ENCODE peak calls at places on chromosomes 2 and 18, in four cellular contexts. J is uterus, V is ovary, C is cardiac muscle cell. E is an unnamed sample. For H3K4me1, the result is how much of the 10 kb centered on the place peaks cover.

GRCh38 chr2:184562532-184562931 is 35.8 kb upstream of the ZNF804A start:
- DNase-seq in J (no peak), C (no peak), V (no peak), E (no peak)

GRCh38 chr2:209526541-209526940 is 102.7 kb downstream of the MAP2 start:
- DNase-seq in J (no peak), V (no peak), C (no peak), E (no peak)

GRCh38 chr2:96509114-96509846 is 4.1 kb upstream of the NEURL3 start:
- DNase-seq in C (peak), J (peak), V (peak), E (peak)

GRCh38 chr18:42644729-42645131 is 470.8 kb downstream of the RIT2 start:
- DNase-seq in V (no peak), C (no peak), J (no peak), E (no peak)

GRCh38 chr2:227280895-227281294 is 44.2 kb upstream of the MFF start:
- DNase-seq in V (no peak), C (peak), J (no peak), E (no peak)

GRCh38 chr2:29519996-29520395 is 401.4 kb downstream of the ALK start:
- DNase-seq in J (no peak), C (no peak), V (no peak), E (no peak)

GRCh38 chr2:66457545-66457944 is 22.6 kb downstream of the MEIS1 start:
- DNase-seq in J (no peak), C (peak), V (no peak), E (no peak)

GRCh38 chr2:220440731-220441130 is 813.3 kb downstream of the SLC4A3 start:
- DNase-seq in J (no peak), V (no peak), C (no peak), E (no peak)

GRCh38 chr2:190847504-190848201 is 33.0 kb upstream of the GLS start:
- DNase-seq in J (no peak), V (no peak), C (no peak), E (no peak)

GRCh38 chr18:79523221-79523737 is 127.5 kb downstream of the NFATC1 start:
- DNase-seq in J (no peak), V (no peak), C (no peak), E (no peak)

GRCh38 chr2:57881998-57882884 is 164.4 kb upstream of the VRK2 start:
- DNase-seq in C (no peak), J (no peak), V (no peak), E (no peak)

GRCh38 chr18:62741118-62741566 is 25.8 kb downstream of the PHLPP1 start:
- DNase-seq in V (no peak), C (no peak), J (no peak), E (no peak)

GRCh38 chr2:204705243-204705971 is 160.1 kb downstream of the PARD3B start:
- DNase-seq in V (no peak), J (no peak), C (peak), E (no peak)

GRCh38 chr2:3487028-3487425 is 32.3 kb downstream of the ADI1 start:
- DNase-seq in J (no peak), C (no peak), V (no peak), E (peak)

GRCh38 chr2:216233281-216233995 is 124.3 kb downstream of the XRCC5 start:
- DNase-seq in V (no peak), C (no peak), J (no peak), E (no peak)

GRCh38 chr2:69053416-69053965 is 40.5 kb downstream of the ANTXR1 start:
- DNase-seq in V (no peak), C (no peak), J (no peak), E (no peak)

GRCh38 chr2:163734911-163735691 is 707 bp downstream of the FIGN start:
- DNase-seq in J (no peak), V (no peak), C (peak), E (no peak)

GRCh38 chr2:99881901-99882591 is 260.3 kb downstream of the AFF3 start:
- DNase-seq in V (no peak), J (peak), C (peak), E (no peak)

GRCh38 chr2:102251042-102251848 is 60.1 kb upstream of the IL1RL1 start:
- DNase-seq in J (peak), V (peak), C (peak), E (peak)

GRCh38 chr18:67132919-67133318 is 383.6 kb downstream of the DSEL start:
- DNase-seq in V (no peak), C (no peak), J (no peak), E (no peak)

GRCh38 chr2:97997774-97998392 is 2.1 kb upstream of the TMEM131 start:
- DNase-seq in C (no peak), V (no peak), J (no peak), E (no peak)

GRCh38 chr2:229634574-229635185 is 79.7 kb downstream of the DNER start:
- DNase-seq in J (no peak), V (no peak), C (no peak), E (no peak)

GRCh38 chr2:127545796-127546195 is 10.3 kb downstream of the MYO7B start:
- DNase-seq in V (no peak), C (no peak), J (no peak), E (no peak)

GRCh38 chr2:201228912-201229290 is 31.4 kb upstream of the CASP8 start:
- DNase-seq in J (no peak), V (no peak), C (no peak), E (no peak)

GRCh38 chr2:169819106-169819505 is 5.6 kb downstream of the METTL5 start:
- DNase-seq in C (no peak), V (no peak), J (no peak), E (no peak)

GRCh38 chr2:187150667-187151066 is 297.4 kb downstream of the CALCRL start:
- DNase-seq in V (no peak), J (no peak), C (no peak), E (no peak)

GRCh38 chr2:219609149-219609750 is 11.6 kb downstream of the STK11IP start:
- DNase-seq in J (no peak), V (peak), C (no peak), E (no peak)

GRCh38 chr18:8424917-8425725 is 184.1 kb upstream of the RAB12 start:
- DNase-seq in C (no peak), J (no peak), V (no peak), E (no peak)

GRCh38 chr18:48186084-48186798 is 222.9 kb downstream of the ZBTB7C start:
- DNase-seq in C (peak), V (no peak), J (peak), E (no peak)

GRCh38 chr2:235494716-235495372 is 1.0 kb downstream of the AGAP1 start:
- DNase-seq in J (peak), C (peak), V (peak), E (peak)

GRCh38 chr2:64644240-64645013 is 9.3 kb downstream of the SERTAD2 start:
- DNase-seq in C (peak), V (peak), J (peak), E (peak)

GRCh38 chr18:31581498-31582197 is 10.0 kb upstream of the TTR start:
- DNase-seq in C (no peak), J (no peak), V (no peak), E (no peak)

GRCh38 chr2:85318222-85319182 is 9.3 kb downstream of the TGOLN2 start:
- DNase-seq in J (no peak), V (no peak), C (peak), E (no peak)

DNA sequence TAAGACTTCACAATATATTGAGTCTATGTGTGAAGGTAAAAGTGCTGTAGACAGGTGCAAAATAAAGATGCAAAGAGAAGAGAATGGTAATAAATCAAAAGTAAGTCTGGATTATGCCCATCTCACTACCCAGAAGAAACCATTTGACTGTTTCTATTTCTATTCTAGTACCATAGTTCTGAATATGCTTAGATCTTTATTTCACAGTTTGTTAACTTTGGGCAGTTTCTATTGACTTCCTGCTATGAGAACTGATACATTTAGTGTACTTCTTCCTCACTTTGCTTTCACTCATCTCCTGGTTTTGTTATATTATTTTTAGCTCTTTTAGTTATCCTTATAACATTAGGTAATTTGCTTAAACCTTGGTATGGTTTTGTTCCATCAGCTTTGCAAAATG is 94.9 kb downstream of the HS1BP3 start:
- DNase-seq in C (no peak), J (no peak), V (no peak), E (no peak)
- H3K4me1 ChIP-seq in C (under half), J (under half), V (under half), E (under half)

GRCh38 chr2:73113634-73113958 is 848 bp upstream of the RAB11FIP5 start:
- DNase-seq in C (no peak), V (no peak), J (no peak), E (no peak)
- H3K27ac ChIP-seq in C (no peak), V (peak), J (peak), E (peak)

DNA sequence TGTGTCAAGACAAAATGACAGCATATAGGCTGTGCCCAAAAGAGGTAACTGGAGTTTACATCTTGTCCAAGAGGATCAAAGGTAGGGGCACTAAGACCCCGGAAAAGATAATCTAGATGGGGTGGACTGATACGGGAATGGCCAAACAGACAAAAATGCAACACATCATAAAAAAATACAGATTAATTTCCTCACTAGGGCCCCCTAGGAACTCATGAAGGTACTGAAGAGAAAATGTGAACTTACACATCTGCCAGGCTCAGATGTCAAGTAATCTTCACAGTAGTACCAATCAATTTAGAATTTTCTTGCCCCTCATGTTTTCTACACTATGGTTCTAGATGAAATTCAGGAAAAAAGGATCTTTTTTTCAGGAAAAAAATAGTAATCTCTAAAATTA is 115.6 kb upstream of the REG3A start:
- DNase-seq in V (no peak), C (no peak), J (no peak), E (no peak)
- TF ChIP-seq CTCF in V (no peak), C (no peak), J (no peak), E (no peak)

GRCh38 chr2:8575810-8576423 is 105.9 kb upstream of the ID2 start:
- DNase-seq in J (no peak), V (peak), C (no peak), E (no peak)
- H3K4me1 ChIP-seq in J (under half), V (under half), C (under half), E (under half)

DNA sequence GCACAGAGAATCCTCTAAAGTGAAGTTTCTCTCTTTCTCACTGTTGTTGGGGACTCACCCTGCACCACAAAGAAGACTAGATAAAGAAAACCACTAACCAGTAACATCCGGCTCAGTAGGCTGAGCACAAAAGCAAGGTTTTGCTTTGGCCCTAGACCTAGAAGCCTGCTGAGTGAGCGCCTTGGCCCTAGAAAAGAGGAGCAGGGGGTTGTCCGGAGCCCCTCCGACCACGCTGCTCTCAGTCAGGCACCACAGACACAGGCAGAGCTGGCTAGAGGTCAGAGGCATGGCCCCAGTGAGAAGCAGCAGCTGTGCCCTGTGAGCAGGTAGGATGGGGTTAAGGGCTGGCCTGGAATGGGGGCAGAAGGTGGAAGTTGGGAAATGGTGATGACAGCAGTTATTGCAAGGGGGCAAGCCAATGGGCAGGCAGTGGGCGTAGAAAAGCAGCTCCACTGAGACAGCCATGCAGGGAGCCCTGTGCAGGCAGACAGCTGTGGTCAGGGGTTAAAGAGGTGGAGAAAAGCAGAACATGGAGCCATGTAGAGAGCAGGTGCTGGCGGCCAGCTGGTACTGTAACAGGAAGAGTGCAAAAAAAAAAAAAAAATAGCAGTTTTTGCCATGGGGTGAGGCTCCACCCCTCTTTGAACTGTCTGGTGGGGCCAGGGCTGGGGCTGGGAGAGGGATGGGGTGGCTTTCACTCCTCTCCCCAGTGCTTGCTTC is 36.9 kb upstream of the SLC14A1 start:
- DNase-seq in J (no peak), V (no peak), C (no peak), E (no peak)
- H3K27ac ChIP-seq in J (no peak), V (no peak), C (no peak), E (no peak)

GRCh38 chr2:7133521-7133920 is 216.3 kb downstream of the RNF144A start:
- DNase-seq in J (no peak), V (no peak), C (peak), E (no peak)
- TF ChIP-seq CTCF in J (no peak), V (no peak), C (peak), E (no peak)

GRCh38 chr2:237090906-237091305 is 5.2 kb downstream of the COPS8 start:
- DNase-seq in J (peak), V (no peak), C (no peak), E (no peak)

GRCh38 chr2:237092506-237092905 is 6.8 kb downstream of the COPS8 start:
- DNase-seq in V (no peak), C (no peak), J (no peak), E (no peak)

GRCh38 chr2:237092920-237093781 is 7.5 kb downstream of the COPS8 start:
- DNase-seq in V (no peak), J (peak), C (peak), E (no peak)

GRCh38 chr2:237096201-237096600 is 10.5 kb downstream of the COPS8 start:
- DNase-seq in J (no peak), V (no peak), C (no peak), E (no peak)

DNA sequence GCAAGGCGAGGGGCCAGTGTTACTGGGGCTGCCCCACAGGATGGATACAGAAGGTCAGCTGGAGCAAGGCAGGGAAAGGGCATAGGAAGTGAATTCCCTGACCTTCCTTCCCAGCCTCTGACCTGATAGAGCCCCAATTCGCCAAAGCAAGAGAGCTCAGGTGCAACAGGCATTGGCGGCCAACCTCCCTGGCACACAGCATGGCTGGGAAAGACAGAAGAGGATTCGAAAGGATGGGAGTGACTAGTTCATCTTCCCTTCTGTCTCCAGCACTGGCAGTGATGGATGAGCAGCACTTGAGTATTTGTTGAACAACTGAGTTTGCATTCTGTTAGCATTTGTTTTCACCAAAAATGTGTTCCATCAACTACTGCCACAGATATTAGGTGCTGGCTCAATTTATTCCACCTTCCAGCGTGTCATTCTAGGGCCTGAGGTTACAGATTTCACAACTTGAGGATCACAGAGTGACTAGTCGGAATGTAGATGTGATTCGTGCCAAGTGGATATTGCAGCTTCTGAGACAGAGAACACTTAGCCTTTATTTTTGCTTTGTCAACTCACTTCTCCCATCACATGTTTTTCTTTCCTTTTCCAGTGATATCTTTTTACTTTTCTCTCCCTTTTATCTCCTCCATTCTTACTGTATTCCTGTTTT is 6.2 kb downstream of the COPS8 start:
- DNase-seq in C (no peak), J (peak), V (no peak), E (peak)
- H3K4me1 ChIP-seq in C (under half), J (under half), V (under half), E (half or more)

GRCh38 chr18:74290831-74291770 is 662 bp downstream of the CYB5A start:
- DNase-seq in J (peak), C (peak), V (peak), E (no peak)
- H3K27ac ChIP-seq in J (peak), C (no peak), V (peak), E (peak)

E was measured in psoas muscle.